ENCODE peak calls at places on chromosomes 6 and 20, in six cellular contexts. Y is AG04449, O is OCI-LY7, D is uterus, M is fibroblast of lung, F is progenitor cell of endocrine pancreas. A is an unnamed sample.

GRCh38 chr20:38635721-38636285 is 34.2 kb downstream of the ARHGAP40 start:
- DNase-seq in Y (no peak), O (peak), D (no peak), M (peak), F (no peak), A (no peak)

GRCh38 chr6:144364727-144365126 is 79.6 kb downstream of the UTRN start:
- DNase-seq in Y (no peak), O (no peak), D (no peak), M (no peak), F (no peak), A (no peak)

GRCh38 chr6:455835-456234 is 64.3 kb downstream of the IRF4 start:
- DNase-seq in Y (no peak), O (no peak), D (no peak), M (no peak), F (no peak), A (no peak)

GRCh38 chr6:68958327-68958726 is 323.2 kb downstream of the ADGRB3 start:
- DNase-seq in Y (no peak), O (peak), D (no peak), M (peak), F (no peak), A (no peak)

GRCh38 chr6:27472182-27472616 is 706 bp downstream of the ZNF184 start:
- DNase-seq in Y (no peak), O (peak), D (peak), M (peak), F (no peak), A (peak)

GRCh38 chr20:37345339-37346231 is at the start of gene SRC:
- DNase-seq in Y (no peak), O (no peak), D (peak), M (peak), F (peak), A (peak)

GRCh38 chr6:7145269-7146078 is 37.7 kb downstream of the RREB1 start:
- DNase-seq in Y (no peak), O (no peak), D (no peak), M (no peak), F (no peak), A (no peak)

GRCh38 chr20:58938078-58938477 is 43.0 kb upstream of the NELFCD start:
- DNase-seq in Y (no peak), O (no peak), D (no peak), M (no peak), F (no peak), A (no peak)

GRCh38 chr6:125310994-125311649 is 9.4 kb upstream of the HDDC2 start:
- DNase-seq in Y (no peak), O (peak), D (no peak), M (peak), F (no peak), A (no peak)

GRCh38 chr6:137351890-137352289 is 132.7 kb upstream of the IFNGR1 start:
- DNase-seq in Y (no peak), O (no peak), D (no peak), M (peak), F (no peak), A (no peak)

GRCh38 chr6:122264557-122264956 is 134.9 kb upstream of the HSF2 start:
- DNase-seq in Y (no peak), O (no peak), D (no peak), M (no peak), F (no peak), A (no peak)

GRCh38 chr6:133184798-133185380 is 56.3 kb upstream of the EYA4 start:
- DNase-seq in Y (peak), O (peak), D (no peak), M (peak), F (no peak), A (no peak)

GRCh38 chr6:140956567-140957306 is 1176.0 kb upstream of the GJE1 start:
- DNase-seq in Y (no peak), O (no peak), D (no peak), M (peak), F (no peak), A (no peak)

GRCh38 chr6:158040051-158040803 is 58.6 kb downstream of the SYNJ2 start:
- DNase-seq in Y (peak), O (no peak), D (peak), M (peak), F (no peak), A (no peak)

GRCh38 chr20:15834857-15835256 is 738.4 kb downstream of the KIF16B start:
- DNase-seq in Y (no peak), O (no peak), D (no peak), M (no peak), F (no peak), A (no peak)

GRCh38 chr6:53741001-53741400 is 53.8 kb upstream of the LRRC1 start:
- DNase-seq in Y (no peak), O (no peak), D (no peak), M (no peak), F (no peak), A (no peak)

GRCh38 chr6:108685970-108686369 is 125.3 kb downstream of the FOXO3 start:
- DNase-seq in Y (no peak), O (no peak), D (no peak), M (no peak), F (no peak), A (no peak)

GRCh38 chr6:38489951-38490350 is 149.8 kb downstream of the BTBD9 start:
- DNase-seq in Y (no peak), O (no peak), D (no peak), M (peak), F (no peak), A (no peak)

GRCh38 chr6:169993861-169994481 is 242.5 kb downstream of the ERMARD start:
- DNase-seq in Y (no peak), O (no peak), D (no peak), M (no peak), F (no peak), A (peak)

GRCh38 chr6:67933278-67933677 is 701.8 kb upstream of the ADGRB3 start:
- DNase-seq in Y (no peak), O (peak), D (no peak), M (no peak), F (no peak), A (no peak)

GRCh38 chr6:150238857-150239407 is 96.1 kb downstream of the PPP1R14C start:
- DNase-seq in Y (no peak), O (no peak), D (no peak), M (no peak), F (no peak), A (no peak)

GRCh38 chr6:14734416-14735340 is 511.2 kb upstream of the JARID2 start:
- DNase-seq in Y (peak), O (peak), D (no peak), M (peak), F (no peak), A (no peak)

GRCh38 chr6:2149370-2150006 is 95.9 kb downstream of the GMDS start:
- DNase-seq in Y (no peak), O (no peak), D (no peak), M (no peak), F (no peak), A (no peak)

GRCh38 chr20:43761396-43762340 is 34.9 kb upstream of the GTSF1L start:
- DNase-seq in Y (no peak), O (no peak), D (no peak), M (no peak), F (no peak), A (no peak)

GRCh38 chr20:9886227-9886626 is 47.4 kb upstream of the PAK5 start:
- DNase-seq in Y (no peak), O (no peak), D (no peak), M (peak), F (no peak), A (no peak)

GRCh38 chr6:10585232-10585887 is 64.2 kb downstream of the GCNT2 start:
- DNase-seq in Y (no peak), O (no peak), D (no peak), M (peak), F (no peak), A (no peak)

DNA sequence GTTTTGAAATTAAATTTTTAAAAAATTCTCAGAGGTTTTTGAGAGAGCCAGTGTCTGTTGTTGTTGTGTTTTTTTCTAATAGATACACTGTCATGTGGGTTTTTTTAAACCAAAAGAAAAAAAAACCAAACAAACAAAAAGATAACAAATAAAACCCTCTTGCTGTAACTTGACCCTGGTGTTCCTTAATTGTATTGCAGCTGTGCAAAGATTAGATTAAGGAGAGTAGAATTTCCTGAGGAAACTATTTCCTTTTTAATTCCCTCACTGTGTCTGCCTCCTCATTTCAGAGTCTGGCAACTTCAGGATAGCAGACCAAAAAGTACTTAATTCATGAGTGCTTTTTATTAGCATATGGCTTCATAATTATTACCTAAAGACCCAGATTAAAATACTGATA is 281.9 kb downstream of the EPM2A start:
- DNase-seq in Y (no peak), O (no peak), D (no peak), M (no peak), F (no peak), A (no peak)
- TF ChIP-seq CTCF in Y (no peak), O (peak), D (no peak), M (no peak), F (peak), A (peak)

GRCh38 chr20:12838261-12838866 is 170.4 kb upstream of the SPTLC3 start:
- DNase-seq in Y (no peak), O (peak), D (no peak), M (no peak), F (no peak), A (no peak)
- TF ChIP-seq CTCF in Y (no peak), O (peak), D (no peak), M (no peak), F (no peak), A (peak)

GRCh38 chr6:160217863-160218262 is 40.8 kb downstream of the SLC22A2 start:
- DNase-seq in Y (no peak), O (no peak), D (no peak), M (no peak), F (no peak), A (no peak)
- TF ChIP-seq CTCF in Y (no peak), O (no peak), D (no peak), M (no peak), F (no peak), A (no peak)

GRCh38 chr6:33958208-33958862 is 154.5 kb upstream of the MLN start:
- DNase-seq in Y (no peak), O (peak), D (no peak), M (no peak), F (no peak), A (no peak)
- TF ChIP-seq CTCF in Y (peak), O (peak), D (no peak), M (no peak), F (peak), A (no peak)

GRCh38 chr6:43006251-43006650 is 7.5 kb downstream of the MEA1 start:
- DNase-seq in Y (no peak), O (no peak), D (no peak), M (no peak), F (no peak), A (no peak)

GRCh38 chr6:43011207-43011606 is 2.5 kb downstream of the MEA1 start:
- DNase-seq in Y (no peak), O (no peak), D (no peak), M (no peak), F (no peak), A (no peak)

GRCh38 chr6:43007126-43007525 is 6.6 kb downstream of the MEA1 start:
- DNase-seq in Y (no peak), O (no peak), D (no peak), M (no peak), F (no peak), A (no peak)

GRCh38 chr6:43012364-43012763 is 1.4 kb downstream of the MEA1 start:
- DNase-seq in Y (no peak), O (no peak), D (no peak), M (no peak), F (no peak), A (no peak)

GRCh38 chr6:43009124-43009523 is 4.6 kb downstream of the MEA1 start:
- DNase-seq in Y (no peak), O (peak), D (no peak), M (peak), F (no peak), A (no peak)
- TF ChIP-seq CTCF in Y (peak), O (peak), D (no peak), M (peak), F (peak), A (no peak)

A was measured in mesothelial cell of epicardium.